ENCODE peak calls at places on chromosomes 4 and X, in four cellular contexts. One of them, this sample, is unnamed.

GRCh38 chr4:170423137-170423536 is 333.4 kb upstream of the AADAT start:
- DNase-seq in CD4-positive, alpha-beta T cell: no peak
- DNase-seq in stomach: no peak
- DNase-seq in psoas muscle: no peak
- DNase-seq in this sample: no peak

GRCh38 chr4:7677799-7678301 is 243.1 kb upstream of the PSAPL1 start:
- DNase-seq in CD4-positive, alpha-beta T cell: no peak
- DNase-seq in stomach: no peak
- DNase-seq in psoas muscle: no peak
- DNase-seq in this sample: no peak

GRCh38 chr4:19927381-19927780 is 324.3 kb upstream of the SLIT2 start:
- DNase-seq in CD4-positive, alpha-beta T cell: no peak
- DNase-seq in stomach: no peak
- DNase-seq in psoas muscle: no peak
- DNase-seq in this sample: no peak

GRCh38 chr4:148235809-148236208 is 206.4 kb downstream of the NR3C2 start:
- DNase-seq in CD4-positive, alpha-beta T cell: no peak
- DNase-seq in stomach: no peak
- DNase-seq in psoas muscle: no peak
- DNase-seq in this sample: no peak

GRCh38 chrX:136183917-136184316 is 36.6 kb downstream of the FHL1 start:
- DNase-seq in CD4-positive, alpha-beta T cell: no peak
- DNase-seq in stomach: no peak
- DNase-seq in psoas muscle: no peak
- DNase-seq in this sample: no peak

GRCh38 chr4:6732441-6733357 is 16.7 kb downstream of the BLOC1S4 start:
- DNase-seq in CD4-positive, alpha-beta T cell: no peak
- DNase-seq in stomach: peak; percentile 85
- DNase-seq in psoas muscle: peak; percentile 82
- DNase-seq in this sample: peak; percentile 41

GRCh38 chr4:168886361-168886760 is 123.7 kb downstream of the CBR4 start:
- DNase-seq in CD4-positive, alpha-beta T cell: no peak
- DNase-seq in stomach: no peak
- DNase-seq in psoas muscle: no peak
- DNase-seq in this sample: no peak

GRCh38 chrX:12949205-12949926 is 25.5 kb upstream of the TMSB4X start:
- DNase-seq in CD4-positive, alpha-beta T cell: no peak
- DNase-seq in stomach: no peak
- DNase-seq in psoas muscle: no peak
- DNase-seq in this sample: no peak

GRCh38 chrX:103839404-103839803 is 7.3 kb upstream of the RAB9B start:
- DNase-seq in CD4-positive, alpha-beta T cell: no peak
- DNase-seq in stomach: no peak
- DNase-seq in psoas muscle: no peak
- DNase-seq in this sample: no peak

GRCh38 chrX:45803383-45803921 is 602.8 kb upstream of the DIPK2B start:
- DNase-seq in CD4-positive, alpha-beta T cell: no peak
- DNase-seq in stomach: no peak
- DNase-seq in psoas muscle: no peak
- DNase-seq in this sample: no peak

GRCh38 chrX:12237771-12238170 is 99.5 kb downstream of the FRMPD4 start:
- DNase-seq in CD4-positive, alpha-beta T cell: no peak
- DNase-seq in stomach: no peak
- DNase-seq in psoas muscle: no peak
- DNase-seq in this sample: no peak

GRCh38 chrX:151225843-151226242 is 49.5 kb downstream of the GPR50 start:
- DNase-seq in CD4-positive, alpha-beta T cell: no peak
- DNase-seq in stomach: no peak
- DNase-seq in psoas muscle: no peak
- DNase-seq in this sample: no peak

GRCh38 chr4:186689476-186689875 is 34.2 kb downstream of the FAT1 start:
- DNase-seq in CD4-positive, alpha-beta T cell: no peak
- DNase-seq in stomach: no peak
- DNase-seq in psoas muscle: no peak
- DNase-seq in this sample: no peak

GRCh38 chrX:14030248-14030592 is 528 bp upstream of the GEMIN8 start:
- DNase-seq in CD4-positive, alpha-beta T cell: no peak
- DNase-seq in stomach: no peak
- DNase-seq in psoas muscle: no peak
- DNase-seq in this sample: no peak

GRCh38 chr4:100954048-100954447 is 393.3 kb downstream of the PPP3CA start:
- DNase-seq in CD4-positive, alpha-beta T cell: no peak
- DNase-seq in stomach: no peak
- DNase-seq in psoas muscle: no peak
- DNase-seq in this sample: no peak

GRCh38 chrX:69034451-69034850 is 130.8 kb downstream of the PJA1 start:
- DNase-seq in CD4-positive, alpha-beta T cell: no peak
- DNase-seq in stomach: no peak
- DNase-seq in psoas muscle: no peak
- DNase-seq in this sample: no peak

GRCh38 chrX:147779173-147779572 is 132.5 kb upstream of the FMR1 start:
- DNase-seq in CD4-positive, alpha-beta T cell: no peak
- DNase-seq in stomach: no peak
- DNase-seq in psoas muscle: no peak
- DNase-seq in this sample: no peak

DNA sequence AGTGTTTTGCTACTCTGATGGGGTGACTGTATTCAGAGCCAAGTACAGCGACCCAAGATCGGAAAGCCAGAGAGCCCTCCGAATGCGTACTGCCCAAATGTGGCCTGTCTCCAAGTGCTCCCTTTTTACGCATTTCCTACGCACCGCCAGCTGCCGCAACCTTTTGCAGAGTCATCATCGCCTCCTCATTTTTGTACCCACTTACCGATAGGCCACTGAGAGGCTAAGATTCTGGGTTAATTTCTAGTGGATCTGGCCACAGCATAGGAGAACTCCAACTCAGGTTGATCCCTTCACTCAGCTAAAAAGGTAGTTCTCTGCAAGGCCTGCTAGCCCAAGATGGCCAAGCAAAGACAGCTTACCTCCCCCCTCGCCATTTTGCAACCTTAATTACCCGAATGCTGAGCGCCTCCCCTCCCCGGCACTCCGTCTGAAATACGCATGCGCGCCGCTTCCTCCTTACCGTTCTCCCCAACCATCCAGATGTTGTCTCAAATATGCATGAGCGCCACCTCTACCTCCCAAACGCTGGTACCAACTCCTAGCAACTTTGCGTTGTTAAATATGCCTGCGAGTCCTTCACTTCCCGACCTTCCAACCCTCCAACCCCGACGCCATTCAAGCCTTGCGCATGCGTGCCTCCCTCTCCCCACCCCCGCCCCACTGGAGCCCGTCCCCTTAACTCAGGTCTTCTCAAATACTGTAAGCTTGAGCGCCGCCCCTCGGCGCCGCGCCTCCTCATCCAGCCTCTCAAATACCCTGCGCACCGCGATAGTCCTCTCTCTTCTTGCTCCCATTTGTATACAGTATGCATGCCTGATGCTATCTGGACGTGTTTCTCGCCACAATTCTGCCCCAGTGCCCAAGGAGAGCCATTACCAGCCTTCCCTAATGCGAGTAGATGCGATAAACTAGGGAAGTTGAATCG is 11.8 kb upstream of the ZCCHC13 start:
- DNase-seq in CD4-positive, alpha-beta T cell: peak; percentile 79
- DNase-seq in stomach: peak; percentile 86
- DNase-seq in psoas muscle: peak; percentile 87
- DNase-seq in this sample: peak; percentile 64
- TF ChIP-seq CTCF in CD4-positive, alpha-beta T cell: no peak
- TF ChIP-seq CTCF in stomach: no peak
- TF ChIP-seq CTCF in psoas muscle: no peak
- TF ChIP-seq CTCF in this sample: no peak

DNA sequence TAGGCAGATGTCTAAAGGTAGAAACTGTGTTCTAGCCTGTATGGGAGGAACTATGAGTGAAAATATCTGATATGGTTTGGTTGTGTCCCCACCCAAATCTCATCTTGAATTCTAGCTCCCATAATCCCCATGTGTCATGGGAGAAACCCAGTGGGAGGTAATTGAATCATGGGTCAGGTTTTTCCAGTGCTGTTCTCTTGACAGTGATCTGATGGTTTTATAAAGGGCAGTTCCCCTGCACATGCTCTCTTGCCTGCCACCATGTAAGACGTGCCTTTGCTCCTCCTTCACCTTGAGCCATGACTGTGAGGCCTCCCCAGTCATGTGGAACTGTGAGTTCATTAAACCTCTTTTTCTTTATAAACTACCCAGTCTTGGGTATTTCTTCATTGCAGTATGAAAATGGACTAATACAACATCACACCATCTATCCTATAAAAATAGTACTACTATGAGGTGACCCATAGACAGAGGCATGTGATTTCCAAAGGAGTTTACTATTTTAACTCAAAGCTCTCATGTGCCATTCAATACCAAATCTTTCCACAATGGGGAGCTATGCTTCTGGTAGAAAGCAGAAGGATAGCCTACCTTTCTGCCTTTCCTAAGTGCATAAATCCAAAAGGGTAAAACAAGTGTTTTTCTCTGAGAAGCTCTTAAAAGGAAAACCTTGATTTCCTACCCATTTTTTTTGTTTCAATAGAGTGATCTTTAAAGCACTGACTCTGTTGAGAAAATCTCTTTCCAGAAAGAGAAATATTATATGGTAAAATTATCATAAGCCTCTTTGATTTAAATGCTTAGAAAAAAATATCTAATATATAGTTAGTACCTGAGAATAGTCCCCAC is 38.8 kb downstream of the SEC31A start:
- DNase-seq in CD4-positive, alpha-beta T cell: no peak
- DNase-seq in stomach: no peak
- DNase-seq in psoas muscle: no peak
- DNase-seq in this sample: no peak
- TF ChIP-seq CTCF in CD4-positive, alpha-beta T cell: peak; percentile 34
- TF ChIP-seq CTCF in stomach: peak; percentile 24
- TF ChIP-seq CTCF in psoas muscle: peak; percentile 42
- TF ChIP-seq CTCF in this sample: no peak

GRCh38 chr4:104352211-104352610 is 142.5 kb downstream of the CXXC4 start:
- DNase-seq in CD4-positive, alpha-beta T cell: no peak
- DNase-seq in stomach: no peak
- DNase-seq in psoas muscle: no peak
- DNase-seq in this sample: no peak
- TF ChIP-seq CTCF in CD4-positive, alpha-beta T cell: no peak
- TF ChIP-seq CTCF in stomach: no peak
- TF ChIP-seq CTCF in psoas muscle: no peak
- TF ChIP-seq CTCF in this sample: no peak

GRCh38 chrX:47202316-47202715 is 8.7 kb downstream of the UBA1 start:
- DNase-seq in CD4-positive, alpha-beta T cell: no peak
- DNase-seq in stomach: no peak
- DNase-seq in psoas muscle: no peak
- DNase-seq in this sample: no peak

GRCh38 chrX:47198687-47199080 is 5.1 kb downstream of the UBA1 start:
- DNase-seq in CD4-positive, alpha-beta T cell: no peak
- DNase-seq in stomach: no peak
- DNase-seq in psoas muscle: no peak
- DNase-seq in this sample: no peak

GRCh38 chrX:47199286-47199685 is 5.7 kb downstream of the UBA1 start:
- DNase-seq in CD4-positive, alpha-beta T cell: no peak
- DNase-seq in stomach: no peak
- DNase-seq in psoas muscle: no peak
- DNase-seq in this sample: no peak

GRCh38 chrX:47201545-47201944 is 7.9 kb downstream of the UBA1 start:
- DNase-seq in CD4-positive, alpha-beta T cell: no peak
- DNase-seq in stomach: no peak
- DNase-seq in psoas muscle: no peak
- DNase-seq in this sample: no peak

GRCh38 chrX:47200385-47201150 is 6.9 kb downstream of the UBA1 start:
- DNase-seq in CD4-positive, alpha-beta T cell: no peak
- DNase-seq in stomach: no peak
- DNase-seq in psoas muscle: peak; percentile 63
- DNase-seq in this sample: no peak
- TF ChIP-seq CTCF in CD4-positive, alpha-beta T cell: no peak
- TF ChIP-seq CTCF in stomach: no peak
- TF ChIP-seq CTCF in psoas muscle: peak; percentile 31
- TF ChIP-seq CTCF in this sample: no peak

GRCh38 chrX:29231800-29232199 is 644.6 kb downstream of the IL1RAPL1 start:
- DNase-seq in CD4-positive, alpha-beta T cell: no peak
- DNase-seq in stomach: no peak
- DNase-seq in psoas muscle: no peak
- DNase-seq in this sample: no peak
- TF ChIP-seq CTCF in CD4-positive, alpha-beta T cell: no peak
- TF ChIP-seq CTCF in stomach: no peak
- TF ChIP-seq CTCF in psoas muscle: peak; percentile 8
- TF ChIP-seq CTCF in this sample: no peak

GRCh38 chrX:140053841-140054240 is 88.5 kb upstream of the CXorf66 start:
- DNase-seq in CD4-positive, alpha-beta T cell: no peak
- DNase-seq in stomach: no peak
- DNase-seq in psoas muscle: no peak
- DNase-seq in this sample: no peak

DNA sequence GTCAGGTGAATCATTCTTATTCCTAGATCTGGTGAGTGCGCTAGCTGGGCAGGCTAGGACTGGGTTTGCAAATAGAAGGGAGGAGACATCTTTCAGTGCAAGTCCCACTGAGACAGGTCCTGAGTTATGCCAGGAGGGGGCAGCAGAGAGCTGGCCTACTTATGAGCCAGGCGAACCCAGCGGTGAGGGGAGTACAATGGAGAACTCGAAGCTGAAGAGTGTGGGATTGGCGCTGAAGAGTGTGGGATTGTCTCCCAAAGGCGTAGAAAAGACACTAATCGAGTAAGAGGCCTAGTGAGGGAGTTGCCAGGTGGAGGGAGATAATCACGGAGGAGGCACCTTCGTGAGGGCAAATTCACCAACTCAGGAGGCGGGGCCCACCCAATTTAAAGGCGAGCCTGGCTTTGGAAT is 91.7 kb upstream of the CXorf66 start:
- DNase-seq in CD4-positive, alpha-beta T cell: peak; percentile 32
- DNase-seq in stomach: peak; percentile 80
- DNase-seq in psoas muscle: peak; percentile 45
- DNase-seq in this sample: peak; percentile 38
- TF ChIP-seq CTCF in CD4-positive, alpha-beta T cell: peak; percentile 57
- TF ChIP-seq CTCF in stomach: peak; percentile 61
- TF ChIP-seq CTCF in psoas muscle: peak; percentile 73
- TF ChIP-seq CTCF in this sample: no peak

DNA sequence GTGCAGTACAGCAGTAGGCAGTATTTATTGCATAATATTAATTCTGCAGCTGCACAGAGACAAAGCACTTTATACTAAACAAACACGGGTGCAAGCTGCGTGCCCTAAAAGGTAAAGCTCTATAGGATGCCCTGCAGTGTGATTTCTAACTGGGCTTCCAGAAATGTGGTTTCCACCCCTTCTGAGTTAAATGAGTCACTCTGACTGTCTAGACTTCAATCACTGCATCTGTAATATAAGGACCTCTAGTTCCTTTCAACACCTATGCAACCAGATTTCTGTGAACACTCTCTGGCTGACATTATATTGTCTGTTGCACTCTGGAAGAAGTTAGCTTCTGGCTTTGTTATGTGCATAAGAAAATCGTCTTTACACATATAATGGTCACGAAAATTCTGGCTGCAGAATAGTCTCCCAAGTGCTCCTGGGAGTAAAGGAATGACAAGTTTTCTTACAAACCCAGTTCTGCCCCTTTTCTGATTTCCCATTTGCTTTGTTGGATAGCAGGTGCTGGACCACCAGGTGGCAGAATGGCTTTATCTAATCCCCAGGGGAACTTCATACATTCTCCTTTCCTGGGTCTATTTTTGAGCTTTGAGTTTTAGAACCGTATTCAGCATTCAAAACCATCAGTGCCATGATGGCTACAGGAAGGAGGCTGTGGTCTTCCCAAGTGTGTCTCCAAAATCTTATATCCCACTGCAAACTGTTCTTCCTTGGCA is 842.2 kb downstream of the STIM2 start:
- DNase-seq in CD4-positive, alpha-beta T cell: no peak
- DNase-seq in stomach: no peak
- DNase-seq in psoas muscle: no peak
- DNase-seq in this sample: no peak
- TF ChIP-seq CTCF in CD4-positive, alpha-beta T cell: no peak
- TF ChIP-seq CTCF in stomach: no peak
- TF ChIP-seq CTCF in psoas muscle: no peak
- TF ChIP-seq CTCF in this sample: no peak